ENCODE peak calls at places on chromosome 1, in seven cellular contexts. One of them, this sample, is unnamed.

GRCh38 chr1:18992646-18993045 is 36.2 kb upstream of the IFFO2 start:
- DNase-seq in OCI-LY7: no peak
- DNase-seq in uterus: no peak
- DNase-seq in fibroblast of mammary gland: no peak
- DNase-seq in H7: no peak
- DNase-seq in tibial artery: no peak
- DNase-seq in IMR-90: no peak
- DNase-seq in this sample: no peak

GRCh38 chr1:231053493-231054162 is 13.6 kb upstream of the FAM89A start:
- DNase-seq in OCI-LY7: no peak
- DNase-seq in uterus: peak
- DNase-seq in fibroblast of mammary gland: peak
- DNase-seq in tibial artery: no peak
- DNase-seq in H7: no peak
- DNase-seq in IMR-90: peak
- DNase-seq in this sample: no peak

GRCh38 chr1:50665413-50665812 is 242.2 kb upstream of the DMRTA2 start:
- DNase-seq in uterus: no peak
- DNase-seq in tibial artery: no peak
- DNase-seq in OCI-LY7: no peak
- DNase-seq in H7: no peak
- DNase-seq in fibroblast of mammary gland: no peak
- DNase-seq in IMR-90: peak
- DNase-seq in this sample: no peak

GRCh38 chr1:107198581-107198980 is 57.7 kb downstream of the NTNG1 start:
- DNase-seq in IMR-90: no peak
- DNase-seq in uterus: no peak
- DNase-seq in OCI-LY7: no peak
- DNase-seq in H7: no peak
- DNase-seq in fibroblast of mammary gland: no peak
- DNase-seq in tibial artery: no peak
- DNase-seq in this sample: no peak

GRCh38 chr1:16208270-16208987 is 4.0 kb downstream of the ARHGEF19 start:
- DNase-seq in fibroblast of mammary gland: peak
- DNase-seq in H7: no peak
- DNase-seq in tibial artery: no peak
- DNase-seq in OCI-LY7: no peak
- DNase-seq in IMR-90: peak
- DNase-seq in uterus: no peak
- DNase-seq in this sample: peak

GRCh38 chr1:110228386-110228785 is 18.3 kb downstream of the KCNC4 start:
- DNase-seq in H7: no peak
- DNase-seq in OCI-LY7: no peak
- DNase-seq in IMR-90: no peak
- DNase-seq in tibial artery: no peak
- DNase-seq in uterus: no peak
- DNase-seq in fibroblast of mammary gland: no peak
- DNase-seq in this sample: peak

GRCh38 chr1:170214980-170215910 is 69.5 kb downstream of the NTMT2 start:
- DNase-seq in OCI-LY7: no peak
- DNase-seq in tibial artery: peak
- DNase-seq in H7: no peak
- DNase-seq in IMR-90: no peak
- DNase-seq in uterus: no peak
- DNase-seq in fibroblast of mammary gland: peak
- DNase-seq in this sample: no peak

GRCh38 chr1:80064524-80064923 is 1058.0 kb upstream of the ADGRL4 start:
- DNase-seq in OCI-LY7: no peak
- DNase-seq in H7: no peak
- DNase-seq in tibial artery: no peak
- DNase-seq in fibroblast of mammary gland: peak
- DNase-seq in IMR-90: peak
- DNase-seq in uterus: no peak
- DNase-seq in this sample: peak

GRCh38 chr1:4652631-4653327 is 1.6 kb upstream of the AJAP1 start:
- DNase-seq in IMR-90: no peak
- DNase-seq in fibroblast of mammary gland: peak
- DNase-seq in tibial artery: no peak
- DNase-seq in H7: peak
- DNase-seq in uterus: peak
- DNase-seq in OCI-LY7: peak
- DNase-seq in this sample: peak

GRCh38 chr1:196317535-196318522 is 290.4 kb downstream of the KCNT2 start:
- DNase-seq in IMR-90: peak
- DNase-seq in uterus: no peak
- DNase-seq in fibroblast of mammary gland: peak
- DNase-seq in OCI-LY7: peak
- DNase-seq in H7: no peak
- DNase-seq in tibial artery: no peak
- DNase-seq in this sample: peak

GRCh38 chr1:205286335-205286950 is 35.1 kb downstream of the NUAK2 start:
- DNase-seq in H7: no peak
- DNase-seq in tibial artery: no peak
- DNase-seq in fibroblast of mammary gland: peak
- DNase-seq in IMR-90: peak
- DNase-seq in uterus: no peak
- DNase-seq in OCI-LY7: peak
- DNase-seq in this sample: peak

GRCh38 chr1:39816431-39817090 is 27.9 kb upstream of the BMP8B start:
- DNase-seq in IMR-90: peak
- DNase-seq in OCI-LY7: peak
- DNase-seq in H7: peak
- DNase-seq in uterus: peak
- DNase-seq in tibial artery: peak
- DNase-seq in fibroblast of mammary gland: peak
- DNase-seq in this sample: peak

GRCh38 chr1:16615253-16616252 is 2.2 kb upstream of the NBPF1 start:
- DNase-seq in OCI-LY7: no peak
- DNase-seq in fibroblast of mammary gland: no peak
- DNase-seq in H7: peak
- DNase-seq in IMR-90: no peak
- DNase-seq in uterus: no peak
- DNase-seq in tibial artery: no peak
- DNase-seq in this sample: no peak

GRCh38 chr1:234478152-234478480 is 863 bp downstream of the TARBP1 start:
- DNase-seq in IMR-90: peak
- DNase-seq in uterus: no peak
- DNase-seq in fibroblast of mammary gland: peak
- DNase-seq in OCI-LY7: peak
- DNase-seq in H7: peak
- DNase-seq in tibial artery: peak
- DNase-seq in this sample: peak

GRCh38 chr1:7334475-7335035 is 436.5 kb upstream of the VAMP3 start:
- DNase-seq in OCI-LY7: no peak
- DNase-seq in H7: no peak
- DNase-seq in uterus: no peak
- DNase-seq in IMR-90: peak
- DNase-seq in tibial artery: no peak
- DNase-seq in fibroblast of mammary gland: peak
- DNase-seq in this sample: peak

DNA sequence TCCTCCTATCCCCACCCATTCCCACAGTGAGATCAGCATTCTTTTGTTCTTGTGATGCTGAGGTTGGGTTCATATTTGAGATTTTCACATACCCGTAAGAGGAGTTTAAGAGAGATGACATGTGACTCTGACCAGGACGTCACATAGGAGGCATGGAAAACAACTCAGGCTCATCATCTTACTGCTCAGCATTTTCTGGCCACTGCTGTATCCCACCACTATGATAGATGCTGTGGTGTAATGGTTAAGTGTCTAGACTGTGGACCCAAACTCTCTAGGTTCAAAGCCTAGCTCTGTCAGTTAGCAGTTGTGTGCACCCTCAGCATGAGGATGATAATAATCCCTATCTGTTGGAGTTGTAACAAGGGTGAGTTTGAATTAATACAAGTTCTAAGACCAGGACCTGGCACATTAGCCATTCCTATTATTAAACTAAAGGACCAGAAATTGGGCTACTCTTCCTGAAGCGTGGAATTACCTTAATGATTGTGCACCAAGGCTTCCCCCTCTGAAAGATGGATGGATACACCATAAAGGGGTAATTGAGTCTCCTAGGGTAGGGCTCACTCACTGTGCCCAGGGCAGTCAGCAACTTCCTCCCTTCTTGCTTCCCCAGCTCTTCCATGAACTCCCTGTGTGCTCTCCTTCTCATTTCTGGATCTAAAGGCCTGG is 40.9 kb downstream of the LGR6 start:
- DNase-seq in tibial artery: no peak
- DNase-seq in IMR-90: peak
- DNase-seq in fibroblast of mammary gland: peak
- DNase-seq in OCI-LY7: no peak
- DNase-seq in H7: no peak
- DNase-seq in uterus: no peak
- DNase-seq in this sample: no peak
- H3K4me3 ChIP-seq in tibial artery: no peak
- H3K4me3 ChIP-seq in IMR-90: no peak
- H3K4me3 ChIP-seq in fibroblast of mammary gland: no peak
- H3K4me3 ChIP-seq in OCI-LY7: no peak
- H3K4me3 ChIP-seq in H7: no peak
- H3K4me3 ChIP-seq in uterus: no peak
- H3K4me3 ChIP-seq in this sample: no peak

DNA sequence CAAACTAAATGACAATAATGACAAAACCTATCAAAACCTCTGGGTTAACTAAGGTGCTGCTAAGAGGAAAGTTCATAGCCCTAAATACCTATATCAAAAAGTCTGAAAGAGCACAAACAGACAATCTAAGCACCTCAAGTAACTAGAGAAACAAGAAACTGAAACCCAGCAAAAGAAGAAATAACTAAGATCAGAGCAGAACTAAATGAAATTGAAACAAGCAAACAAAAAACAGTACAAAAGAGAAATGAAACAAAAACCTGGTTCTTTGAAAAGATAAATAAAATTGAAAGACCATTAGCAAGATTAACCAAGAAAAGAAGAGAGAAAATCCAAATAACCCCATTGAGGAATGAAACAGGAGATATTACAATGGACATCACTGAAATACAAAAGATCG is 44.8 kb upstream of the KIAA0040 start:
- DNase-seq in H7: no peak
- DNase-seq in IMR-90: no peak
- DNase-seq in fibroblast of mammary gland: no peak
- DNase-seq in tibial artery: no peak
- DNase-seq in uterus: no peak
- DNase-seq in OCI-LY7: peak
- DNase-seq in this sample: no peak
- H3K4me3 ChIP-seq in H7: no peak
- H3K4me3 ChIP-seq in IMR-90: no peak
- H3K4me3 ChIP-seq in fibroblast of mammary gland: no peak
- H3K4me3 ChIP-seq in tibial artery: no peak
- H3K4me3 ChIP-seq in uterus: no peak
- H3K4me3 ChIP-seq in OCI-LY7: peak
- H3K4me3 ChIP-seq in this sample: no peak

GRCh38 chr1:198620198-198620597 is 18.6 kb upstream of the PTPRC start:
- DNase-seq in H7: no peak
- DNase-seq in uterus: no peak
- DNase-seq in tibial artery: no peak
- DNase-seq in IMR-90: no peak
- DNase-seq in OCI-LY7: peak
- DNase-seq in fibroblast of mammary gland: no peak
- DNase-seq in this sample: no peak
- H3K4me3 ChIP-seq in H7: no peak
- H3K4me3 ChIP-seq in uterus: no peak
- H3K4me3 ChIP-seq in tibial artery: no peak
- H3K4me3 ChIP-seq in IMR-90: no peak
- H3K4me3 ChIP-seq in OCI-LY7: peak
- H3K4me3 ChIP-seq in fibroblast of mammary gland: no peak
- H3K4me3 ChIP-seq in this sample: no peak

DNA sequence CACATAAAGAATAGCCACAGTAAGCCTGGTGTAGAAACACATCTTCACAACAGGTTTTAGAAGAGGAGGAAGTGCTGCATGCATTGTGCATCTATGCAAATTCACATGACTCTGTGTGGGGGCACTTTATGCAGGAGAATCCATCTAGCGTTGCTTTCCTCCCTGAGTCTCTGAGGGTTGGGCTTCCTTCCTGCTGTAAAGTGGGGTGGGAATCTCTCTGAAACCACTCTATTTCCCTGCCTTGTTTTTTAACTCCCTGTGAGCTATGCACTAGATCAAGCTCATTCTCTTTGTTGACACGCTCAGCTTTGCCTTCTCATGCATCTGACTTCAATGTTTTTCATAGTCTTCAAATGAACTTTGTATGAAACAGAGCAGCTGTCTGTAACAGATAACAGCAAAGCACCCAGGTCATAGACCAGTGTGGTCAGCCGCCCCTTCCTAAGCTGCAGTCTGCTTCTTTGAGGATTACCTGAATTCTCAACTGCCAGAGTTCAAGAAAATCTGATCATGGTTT is 102.7 kb upstream of the DPH5 start:
- DNase-seq in uterus: no peak
- DNase-seq in H7: no peak
- DNase-seq in fibroblast of mammary gland: no peak
- DNase-seq in tibial artery: no peak
- DNase-seq in OCI-LY7: peak
- DNase-seq in IMR-90: no peak
- DNase-seq in this sample: no peak
- H3K4me3 ChIP-seq in uterus: no peak
- H3K4me3 ChIP-seq in H7: no peak
- H3K4me3 ChIP-seq in fibroblast of mammary gland: no peak
- H3K4me3 ChIP-seq in tibial artery: no peak
- H3K4me3 ChIP-seq in OCI-LY7: peak
- H3K4me3 ChIP-seq in IMR-90: no peak
- H3K4me3 ChIP-seq in this sample: no peak

GRCh38 chr1:248822148-248823032 is 3.3 kb downstream of the SH3BP5L start:
- DNase-seq in H7: no peak
- DNase-seq in tibial artery: no peak
- DNase-seq in uterus: no peak
- DNase-seq in OCI-LY7: peak
- DNase-seq in IMR-90: no peak
- DNase-seq in fibroblast of mammary gland: no peak
- DNase-seq in this sample: no peak

GRCh38 chr1:248825136-248825535 is 579 bp downstream of the SH3BP5L start:
- DNase-seq in IMR-90: no peak
- DNase-seq in OCI-LY7: no peak
- DNase-seq in tibial artery: no peak
- DNase-seq in fibroblast of mammary gland: peak
- DNase-seq in H7: no peak
- DNase-seq in uterus: no peak
- DNase-seq in this sample: no peak

GRCh38 chr1:248824701-248825100 is 1.0 kb downstream of the SH3BP5L start:
- DNase-seq in uterus: no peak
- DNase-seq in tibial artery: no peak
- DNase-seq in OCI-LY7: no peak
- DNase-seq in H7: no peak
- DNase-seq in IMR-90: no peak
- DNase-seq in fibroblast of mammary gland: no peak
- DNase-seq in this sample: no peak

GRCh38 chr1:248824301-248824700 is 1.4 kb downstream of the SH3BP5L start:
- DNase-seq in OCI-LY7: no peak
- DNase-seq in tibial artery: no peak
- DNase-seq in fibroblast of mammary gland: no peak
- DNase-seq in H7: no peak
- DNase-seq in uterus: no peak
- DNase-seq in IMR-90: no peak
- DNase-seq in this sample: no peak

DNA sequence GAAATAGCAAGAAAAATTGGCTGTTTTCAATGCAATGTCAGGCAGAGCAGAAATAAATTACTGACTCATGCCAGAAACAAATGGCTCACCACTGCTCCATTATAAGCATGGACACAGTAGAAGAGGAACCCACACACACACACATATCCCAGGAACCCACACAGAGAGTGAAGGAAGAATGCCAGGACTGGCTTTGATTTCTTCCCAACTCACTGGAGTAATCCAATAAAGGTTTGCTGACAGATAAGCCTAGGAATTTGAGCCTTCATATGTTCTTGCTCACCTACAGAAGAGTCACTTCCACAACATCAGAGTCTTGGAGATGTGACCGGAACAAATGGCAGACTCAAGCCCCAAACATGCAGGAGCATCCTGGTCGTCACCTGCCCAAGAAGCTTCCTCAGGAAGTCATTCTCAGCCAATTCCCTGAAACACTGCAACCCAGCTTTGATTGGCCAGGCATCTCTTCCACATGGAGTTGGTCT is 2.2 kb downstream of the SH3BP5L start:
- DNase-seq in IMR-90: peak
- DNase-seq in H7: no peak
- DNase-seq in tibial artery: no peak
- DNase-seq in OCI-LY7: no peak
- DNase-seq in fibroblast of mammary gland: peak
- DNase-seq in uterus: no peak
- DNase-seq in this sample: peak
- H3K4me3 ChIP-seq in IMR-90: peak
- H3K4me3 ChIP-seq in H7: no peak
- H3K4me3 ChIP-seq in tibial artery: peak
- H3K4me3 ChIP-seq in OCI-LY7: no peak
- H3K4me3 ChIP-seq in fibroblast of mammary gland: peak
- H3K4me3 ChIP-seq in uterus: no peak
- H3K4me3 ChIP-seq in this sample: no peak

This sample was measured in epithelial cell of esophagus.